ENCODE peak calls at places on chromosomes 12 and 14, in eight cellular contexts. One of them, this sample, is unnamed. For H3K36me3, the result is how much of the 10 kb centered on the place peaks cover.

GRCh38 chr12:111339306-111339938 is 29.5 kb downstream of the PHETA1 start:
- DNase-seq in thyroid gland: no peak
- DNase-seq in transverse colon: no peak
- DNase-seq in testis: no peak
- DNase-seq in cardiac muscle cell: no peak
- DNase-seq in psoas muscle: no peak
- DNase-seq in heart left ventricle: no peak
- DNase-seq in spleen: no peak
- DNase-seq in this sample: no peak

GRCh38 chr12:89882051-89882450 is 173.4 kb upstream of the ATP2B1 start:
- DNase-seq in psoas muscle: no peak
- DNase-seq in testis: no peak
- DNase-seq in heart left ventricle: no peak
- DNase-seq in thyroid gland: no peak
- DNase-seq in transverse colon: no peak
- DNase-seq in cardiac muscle cell: peak
- DNase-seq in spleen: no peak
- DNase-seq in this sample: no peak

GRCh38 chr12:6452908-6453630 is 1.2 kb downstream of the TAPBPL start:
- DNase-seq in thyroid gland: peak
- DNase-seq in testis: no peak
- DNase-seq in heart left ventricle: peak
- DNase-seq in cardiac muscle cell: no peak
- DNase-seq in spleen: peak
- DNase-seq in psoas muscle: no peak
- DNase-seq in transverse colon: peak
- DNase-seq in this sample: no peak

GRCh38 chr14:91927216-91927615 is 20.3 kb downstream of the FBLN5 start:
- DNase-seq in testis: no peak
- DNase-seq in cardiac muscle cell: peak
- DNase-seq in psoas muscle: no peak
- DNase-seq in spleen: no peak
- DNase-seq in heart left ventricle: no peak
- DNase-seq in transverse colon: no peak
- DNase-seq in thyroid gland: no peak
- DNase-seq in this sample: no peak

GRCh38 chr14:51094282-51094821 is 553 bp downstream of the TRIM9 start:
- DNase-seq in transverse colon: no peak
- DNase-seq in spleen: peak
- DNase-seq in psoas muscle: peak
- DNase-seq in thyroid gland: no peak
- DNase-seq in testis: no peak
- DNase-seq in heart left ventricle: no peak
- DNase-seq in cardiac muscle cell: no peak
- DNase-seq in this sample: no peak

GRCh38 chr12:123533672-123534643 is at the start of gene RILPL1:
- DNase-seq in heart left ventricle: peak
- DNase-seq in transverse colon: peak
- DNase-seq in thyroid gland: peak
- DNase-seq in psoas muscle: peak
- DNase-seq in spleen: peak
- DNase-seq in cardiac muscle cell: peak
- DNase-seq in testis: peak
- DNase-seq in this sample: peak

GRCh38 chr14:37254411-37254947 is 56.7 kb downstream of the MIPOL1 start:
- DNase-seq in testis: no peak
- DNase-seq in psoas muscle: no peak
- DNase-seq in transverse colon: no peak
- DNase-seq in spleen: no peak
- DNase-seq in heart left ventricle: no peak
- DNase-seq in cardiac muscle cell: no peak
- DNase-seq in thyroid gland: no peak
- DNase-seq in this sample: no peak

GRCh38 chr14:106845286-106846087 is 1319.1 kb downstream of the TMEM121 start:
- DNase-seq in spleen: peak
- DNase-seq in cardiac muscle cell: no peak
- DNase-seq in psoas muscle: no peak
- DNase-seq in thyroid gland: no peak
- DNase-seq in transverse colon: peak
- DNase-seq in heart left ventricle: no peak
- DNase-seq in testis: peak
- DNase-seq in this sample: peak

GRCh38 chr12:77940566-77940965 is 109.9 kb downstream of the NAV3 start:
- DNase-seq in spleen: no peak
- DNase-seq in cardiac muscle cell: peak
- DNase-seq in thyroid gland: no peak
- DNase-seq in transverse colon: no peak
- DNase-seq in testis: no peak
- DNase-seq in psoas muscle: no peak
- DNase-seq in heart left ventricle: no peak
- DNase-seq in this sample: no peak

GRCh38 chr14:70995671-70996070 is 88.4 kb downstream of the PCNX1 start:
- DNase-seq in thyroid gland: no peak
- DNase-seq in spleen: no peak
- DNase-seq in testis: no peak
- DNase-seq in heart left ventricle: no peak
- DNase-seq in transverse colon: peak
- DNase-seq in cardiac muscle cell: no peak
- DNase-seq in psoas muscle: no peak
- DNase-seq in this sample: no peak

GRCh38 chr14:68729556-68729955 is 63.3 kb downstream of the ZFP36L1 start:
- DNase-seq in thyroid gland: no peak
- DNase-seq in cardiac muscle cell: no peak
- DNase-seq in transverse colon: no peak
- DNase-seq in psoas muscle: no peak
- DNase-seq in heart left ventricle: peak
- DNase-seq in testis: no peak
- DNase-seq in spleen: no peak
- DNase-seq in this sample: no peak

GRCh38 chr12:51262758-51263177 is 7.4 kb downstream of the SMAGP start:
- DNase-seq in thyroid gland: peak
- DNase-seq in spleen: peak
- DNase-seq in cardiac muscle cell: peak
- DNase-seq in psoas muscle: no peak
- DNase-seq in heart left ventricle: no peak
- DNase-seq in testis: peak
- DNase-seq in transverse colon: peak
- DNase-seq in this sample: peak

GRCh38 chr12:120079352-120080042 is 37.1 kb downstream of the RAB35 start:
- DNase-seq in thyroid gland: no peak
- DNase-seq in cardiac muscle cell: no peak
- DNase-seq in testis: no peak
- DNase-seq in transverse colon: no peak
- DNase-seq in psoas muscle: no peak
- DNase-seq in heart left ventricle: peak
- DNase-seq in spleen: peak
- DNase-seq in this sample: no peak

GRCh38 chr14:56807586-56808168 is 2.6 kb downstream of the OTX2 start:
- DNase-seq in cardiac muscle cell: no peak
- DNase-seq in heart left ventricle: no peak
- DNase-seq in testis: no peak
- DNase-seq in thyroid gland: no peak
- DNase-seq in transverse colon: no peak
- DNase-seq in psoas muscle: no peak
- DNase-seq in spleen: no peak
- DNase-seq in this sample: no peak

GRCh38 chr14:78498062-78498595 is 328.0 kb downstream of the NRXN3 start:
- DNase-seq in transverse colon: no peak
- DNase-seq in psoas muscle: no peak
- DNase-seq in heart left ventricle: no peak
- DNase-seq in thyroid gland: no peak
- DNase-seq in testis: no peak
- DNase-seq in spleen: no peak
- DNase-seq in cardiac muscle cell: no peak
- DNase-seq in this sample: no peak

GRCh38 chr12:130973906-130974305 is 20.2 kb downstream of the ADGRD1 start:
- DNase-seq in testis: no peak
- DNase-seq in psoas muscle: no peak
- DNase-seq in transverse colon: no peak
- DNase-seq in cardiac muscle cell: no peak
- DNase-seq in thyroid gland: no peak
- DNase-seq in heart left ventricle: no peak
- DNase-seq in spleen: peak
- DNase-seq in this sample: no peak

GRCh38 chr14:53948181-53948884 is 8.3 kb downstream of the BMP4 start:
- DNase-seq in heart left ventricle: no peak
- DNase-seq in cardiac muscle cell: no peak
- DNase-seq in testis: no peak
- DNase-seq in thyroid gland: no peak
- DNase-seq in psoas muscle: no peak
- DNase-seq in transverse colon: no peak
- DNase-seq in spleen: no peak
- DNase-seq in this sample: no peak

GRCh38 chr12:31498424-31498823 is 92.5 kb downstream of the DENND5B start:
- DNase-seq in transverse colon: no peak
- DNase-seq in cardiac muscle cell: no peak
- DNase-seq in spleen: no peak
- DNase-seq in testis: no peak
- DNase-seq in psoas muscle: no peak
- DNase-seq in thyroid gland: no peak
- DNase-seq in heart left ventricle: no peak
- DNase-seq in this sample: no peak

GRCh38 chr12:57242329-57242690 is 8.7 kb downstream of the STAC3 start:
- DNase-seq in cardiac muscle cell: no peak
- DNase-seq in psoas muscle: peak
- DNase-seq in heart left ventricle: peak
- DNase-seq in thyroid gland: peak
- DNase-seq in testis: no peak
- DNase-seq in spleen: peak
- DNase-seq in transverse colon: peak
- DNase-seq in this sample: peak

GRCh38 chr12:132520421-132521199 is 30.7 kb downstream of the FBRSL1 start:
- DNase-seq in heart left ventricle: no peak
- DNase-seq in cardiac muscle cell: no peak
- DNase-seq in psoas muscle: no peak
- DNase-seq in thyroid gland: no peak
- DNase-seq in testis: no peak
- DNase-seq in transverse colon: peak
- DNase-seq in spleen: no peak
- DNase-seq in this sample: no peak

GRCh38 chr14:58238252-58239247 is 6.1 kb upstream of the PSMA3 start:
- DNase-seq in spleen: no peak
- DNase-seq in cardiac muscle cell: peak
- DNase-seq in heart left ventricle: no peak
- DNase-seq in psoas muscle: no peak
- DNase-seq in thyroid gland: peak
- DNase-seq in testis: peak
- DNase-seq in transverse colon: no peak
- DNase-seq in this sample: peak

GRCh38 chr14:104680806-104681688 is 8.4 kb upstream of the INF2 start:
- DNase-seq in transverse colon: peak
- DNase-seq in testis: peak
- DNase-seq in cardiac muscle cell: peak
- DNase-seq in thyroid gland: no peak
- DNase-seq in heart left ventricle: no peak
- DNase-seq in psoas muscle: peak
- DNase-seq in spleen: peak
- DNase-seq in this sample: peak
- H3K4me3 ChIP-seq in transverse colon: no peak
- H3K4me3 ChIP-seq in testis: no peak
- H3K4me3 ChIP-seq in cardiac muscle cell: no peak
- H3K4me3 ChIP-seq in thyroid gland: no peak
- H3K4me3 ChIP-seq in heart left ventricle: peak
- H3K4me3 ChIP-seq in psoas muscle: peak
- H3K4me3 ChIP-seq in spleen: no peak
- H3K4me3 ChIP-seq in this sample: no peak

DNA sequence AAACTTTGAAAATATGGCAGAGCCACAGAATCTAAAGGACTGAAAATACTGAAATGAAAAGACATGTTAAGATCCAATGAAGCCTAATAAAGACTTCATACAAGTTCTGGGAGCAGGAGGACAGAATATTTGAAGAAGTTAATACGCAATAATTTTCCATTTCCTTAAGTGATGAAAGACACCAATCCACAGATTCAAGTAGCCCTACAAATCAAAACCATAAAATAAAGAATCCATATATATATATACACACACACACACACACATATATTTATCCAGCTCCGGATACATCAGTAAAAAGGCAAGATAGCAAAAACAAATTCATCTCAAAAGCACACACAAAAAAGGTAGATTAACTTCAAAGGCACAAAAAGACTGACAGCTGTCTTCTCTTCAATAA is 5.7 kb downstream of the NAP1L1 start:
- DNase-seq in spleen: no peak
- DNase-seq in testis: no peak
- DNase-seq in thyroid gland: no peak
- DNase-seq in psoas muscle: no peak
- DNase-seq in heart left ventricle: no peak
- DNase-seq in transverse colon: no peak
- DNase-seq in cardiac muscle cell: no peak
- DNase-seq in this sample: no peak
- H3K36me3 ChIP-seq in spleen: under half
- H3K36me3 ChIP-seq in testis: under half
- H3K36me3 ChIP-seq in thyroid gland: under half
- H3K36me3 ChIP-seq in psoas muscle: under half
- H3K36me3 ChIP-seq in heart left ventricle: under half
- H3K36me3 ChIP-seq in transverse colon: under half
- H3K36me3 ChIP-seq in cardiac muscle cell: under half
- H3K36me3 ChIP-seq in this sample: under half

GRCh38 chr14:30873308-30874119 is 845 bp upstream of the COCH start:
- DNase-seq in transverse colon: no peak
- DNase-seq in heart left ventricle: no peak
- DNase-seq in thyroid gland: no peak
- DNase-seq in testis: no peak
- DNase-seq in spleen: no peak
- DNase-seq in psoas muscle: no peak
- DNase-seq in cardiac muscle cell: no peak
- DNase-seq in this sample: no peak

GRCh38 chr14:30875788-30876053 is 1.4 kb downstream of the COCH start:
- DNase-seq in heart left ventricle: no peak
- DNase-seq in transverse colon: no peak
- DNase-seq in spleen: no peak
- DNase-seq in psoas muscle: no peak
- DNase-seq in thyroid gland: no peak
- DNase-seq in testis: no peak
- DNase-seq in cardiac muscle cell: no peak
- DNase-seq in this sample: no peak

GRCh38 chr14:30872602-30873001 is 1.8 kb upstream of the COCH start:
- DNase-seq in transverse colon: no peak
- DNase-seq in spleen: no peak
- DNase-seq in cardiac muscle cell: no peak
- DNase-seq in thyroid gland: no peak
- DNase-seq in psoas muscle: no peak
- DNase-seq in testis: no peak
- DNase-seq in heart left ventricle: no peak
- DNase-seq in this sample: no peak

GRCh38 chr14:30874999-30875787 is 834 bp downstream of the COCH start:
- DNase-seq in psoas muscle: no peak
- DNase-seq in heart left ventricle: no peak
- DNase-seq in thyroid gland: no peak
- DNase-seq in testis: no peak
- DNase-seq in spleen: peak
- DNase-seq in cardiac muscle cell: no peak
- DNase-seq in transverse colon: peak
- DNase-seq in this sample: peak

GRCh38 chr14:30874120-30874998 is at the start of gene COCH:
- DNase-seq in spleen: peak
- DNase-seq in heart left ventricle: peak
- DNase-seq in testis: no peak
- DNase-seq in transverse colon: peak
- DNase-seq in thyroid gland: peak
- DNase-seq in psoas muscle: peak
- DNase-seq in cardiac muscle cell: no peak
- DNase-seq in this sample: no peak
- TF ChIP-seq CTCF in spleen: peak
- TF ChIP-seq CTCF in heart left ventricle: peak
- TF ChIP-seq CTCF in testis: no peak
- TF ChIP-seq CTCF in transverse colon: peak
- TF ChIP-seq CTCF in thyroid gland: no peak
- TF ChIP-seq CTCF in psoas muscle: peak
- TF ChIP-seq CTCF in cardiac muscle cell: peak
- TF ChIP-seq CTCF in this sample: no peak

GRCh38 chr12:109458771-109459208 is 18.3 kb downstream of the KCTD10 start:
- DNase-seq in cardiac muscle cell: peak
- DNase-seq in thyroid gland: no peak
- DNase-seq in spleen: no peak
- DNase-seq in heart left ventricle: no peak
- DNase-seq in psoas muscle: no peak
- DNase-seq in transverse colon: no peak
- DNase-seq in testis: no peak
- DNase-seq in this sample: no peak
- H3K4me3 ChIP-seq in cardiac muscle cell: no peak
- H3K4me3 ChIP-seq in thyroid gland: no peak
- H3K4me3 ChIP-seq in spleen: no peak
- H3K4me3 ChIP-seq in heart left ventricle: no peak
- H3K4me3 ChIP-seq in psoas muscle: no peak
- H3K4me3 ChIP-seq in transverse colon: no peak
- H3K4me3 ChIP-seq in testis: no peak
- H3K4me3 ChIP-seq in this sample: no peak

This sample was measured in left lung.